ENCODE peak calls at places on chromosomes 12 and 14, in four cellular contexts. F, K, R and B are unnamed samples.

GRCh38 chr12:29754235-29755189 is 29.2 kb downstream of the TMTC1 start:
- DNase-seq in R (no peak), K (no peak), F (no peak), B (no peak)

GRCh38 chr14:54654600-54654999 is 87.7 kb downstream of the SAMD4A start:
- DNase-seq in K (no peak), R (peak), F (no peak), B (no peak)

GRCh38 chr12:65606008-65606766 is 218.1 kb upstream of the HMGA2 start:
- DNase-seq in K (no peak), F (no peak), R (no peak), B (no peak)

GRCh38 chr12:67892289-67892688 is 97.0 kb upstream of the IFNG-AS1 start:
- DNase-seq in R (no peak), K (no peak), F (no peak), B (no peak)

GRCh38 chr12:52413787-52414345 is 7.7 kb upstream of the KRT82 start:
- DNase-seq in K (no peak), F (no peak), R (no peak), B (no peak)

GRCh38 chr12:64574837-64575236 is 35.5 kb upstream of the RASSF3 start:
- DNase-seq in F (no peak), R (no peak), K (no peak), B (no peak)

GRCh38 chr14:105364100-105364708 is 34.1 kb upstream of the TEX22 start:
- DNase-seq in F (no peak), K (peak), R (peak), B (peak)

GRCh38 chr14:71532349-71532748 is 399.9 kb upstream of the RGS6 start:
- DNase-seq in K (no peak), F (no peak), R (peak), B (no peak)